ENCODE peak calls at places on chromosomes 16 and 17, in nine cellular contexts. One of them, this sample, is unnamed.
A peak's percentile ranks its signal among the peaks of the same experiment; 100 is the strongest.

GRCh38 chr17:38428150-38428642 is at the start of gene ARHGAP23:
- DNase-seq in K562: peak; percentile 63
- DNase-seq in sigmoid colon: peak; percentile 89
- DNase-seq in upper lobe of left lung: peak; percentile 91
- DNase-seq in breast epithelium: no peak
- DNase-seq in H1: no peak
- DNase-seq in stomach: peak; percentile 64
- DNase-seq in endothelial cell of umbilical vein: peak; percentile 52
- DNase-seq in spleen: peak; percentile 87
- DNase-seq in this sample: no peak

GRCh38 chr17:78723001-78723796 is 58.9 kb downstream of the CYTH1 start:
- DNase-seq in upper lobe of left lung: peak; percentile 65
- DNase-seq in breast epithelium: no peak
- DNase-seq in sigmoid colon: peak; percentile 89
- DNase-seq in K562: no peak
- DNase-seq in endothelial cell of umbilical vein: no peak
- DNase-seq in spleen: no peak
- DNase-seq in H1: no peak
- DNase-seq in stomach: no peak
- DNase-seq in this sample: no peak

GRCh38 chr17:38982858-38983746 is 15.9 kb upstream of the FBXO47 start:
- DNase-seq in K562: peak; percentile 64
- DNase-seq in upper lobe of left lung: no peak
- DNase-seq in endothelial cell of umbilical vein: peak; percentile 74
- DNase-seq in sigmoid colon: peak; percentile 75
- DNase-seq in stomach: peak; percentile 49
- DNase-seq in breast epithelium: no peak
- DNase-seq in spleen: no peak
- DNase-seq in H1: peak; percentile 13
- DNase-seq in this sample: no peak

GRCh38 chr16:6341993-6342392 is 990.7 kb upstream of the RBFOX1 start:
- DNase-seq in K562: no peak
- DNase-seq in upper lobe of left lung: no peak
- DNase-seq in spleen: no peak
- DNase-seq in sigmoid colon: no peak
- DNase-seq in breast epithelium: no peak
- DNase-seq in H1: no peak
- DNase-seq in endothelial cell of umbilical vein: no peak
- DNase-seq in stomach: no peak
- DNase-seq in this sample: no peak

GRCh38 chr17:12406623-12407228 is 259.0 kb upstream of the MYOCD start:
- DNase-seq in spleen: no peak
- DNase-seq in H1: no peak
- DNase-seq in stomach: no peak
- DNase-seq in breast epithelium: no peak
- DNase-seq in sigmoid colon: no peak
- DNase-seq in endothelial cell of umbilical vein: no peak
- DNase-seq in upper lobe of left lung: no peak
- DNase-seq in K562: no peak
- DNase-seq in this sample: peak; percentile 62

GRCh38 chr16:88194397-88195020 is 188.2 kb upstream of the ZNF469 start:
- DNase-seq in stomach: no peak
- DNase-seq in upper lobe of left lung: no peak
- DNase-seq in K562: no peak
- DNase-seq in spleen: no peak
- DNase-seq in H1: no peak
- DNase-seq in endothelial cell of umbilical vein: no peak
- DNase-seq in breast epithelium: no peak
- DNase-seq in sigmoid colon: peak; percentile 84
- DNase-seq in this sample: no peak

GRCh38 chr17:17749921-17750320 is 68.7 kb downstream of the RAI1 start:
- DNase-seq in spleen: no peak
- DNase-seq in sigmoid colon: no peak
- DNase-seq in H1: peak; percentile 69
- DNase-seq in breast epithelium: no peak
- DNase-seq in upper lobe of left lung: no peak
- DNase-seq in stomach: peak; percentile 48
- DNase-seq in endothelial cell of umbilical vein: peak; percentile 65
- DNase-seq in K562: peak; percentile 69
- DNase-seq in this sample: no peak

GRCh38 chr17:66995944-66996343 is 31.4 kb downstream of the CACNG4 start:
- DNase-seq in endothelial cell of umbilical vein: no peak
- DNase-seq in breast epithelium: no peak
- DNase-seq in H1: no peak
- DNase-seq in sigmoid colon: no peak
- DNase-seq in K562: no peak
- DNase-seq in stomach: no peak
- DNase-seq in spleen: no peak
- DNase-seq in upper lobe of left lung: no peak
- DNase-seq in this sample: no peak

GRCh38 chr17:8186787-8187516 is 3.0 kb downstream of the BORCS6 start:
- DNase-seq in upper lobe of left lung: no peak
- DNase-seq in K562: peak; percentile 62
- DNase-seq in endothelial cell of umbilical vein: peak; percentile 96
- DNase-seq in spleen: peak; percentile 95
- DNase-seq in breast epithelium: peak; percentile 95
- DNase-seq in sigmoid colon: peak; percentile 98
- DNase-seq in stomach: peak; percentile 96
- DNase-seq in H1: peak; percentile 92
- DNase-seq in this sample: peak; percentile 97

GRCh38 chr17:29909604-29910003 is 20.4 kb downstream of the SSH2 start:
- DNase-seq in spleen: no peak
- DNase-seq in upper lobe of left lung: no peak
- DNase-seq in K562: no peak
- DNase-seq in sigmoid colon: no peak
- DNase-seq in endothelial cell of umbilical vein: no peak
- DNase-seq in H1: no peak
- DNase-seq in stomach: no peak
- DNase-seq in breast epithelium: no peak
- DNase-seq in this sample: no peak

GRCh38 chr17:10117085-10117484 is 81.3 kb downstream of the GAS7 start:
- DNase-seq in stomach: no peak
- DNase-seq in H1: no peak
- DNase-seq in spleen: no peak
- DNase-seq in K562: no peak
- DNase-seq in breast epithelium: no peak
- DNase-seq in endothelial cell of umbilical vein: no peak
- DNase-seq in upper lobe of left lung: no peak
- DNase-seq in sigmoid colon: no peak
- DNase-seq in this sample: peak; percentile 81

GRCh38 chr17:7214300-7215135 is 5.1 kb downstream of the DLG4 start:
- DNase-seq in breast epithelium: peak; percentile 98
- DNase-seq in sigmoid colon: peak; percentile 99
- DNase-seq in spleen: peak; percentile 100
- DNase-seq in upper lobe of left lung: peak; percentile 99
- DNase-seq in H1: peak; percentile 99
- DNase-seq in stomach: peak; percentile 98
- DNase-seq in endothelial cell of umbilical vein: peak; percentile 99
- DNase-seq in K562: peak; percentile 95
- DNase-seq in this sample: no peak

GRCh38 chr17:57607553-57608120 is 137.5 kb downstream of the CCDC182 start:
- DNase-seq in H1: no peak
- DNase-seq in upper lobe of left lung: no peak
- DNase-seq in sigmoid colon: no peak
- DNase-seq in spleen: no peak
- DNase-seq in stomach: no peak
- DNase-seq in K562: no peak
- DNase-seq in endothelial cell of umbilical vein: no peak
- DNase-seq in breast epithelium: peak; percentile 38
- DNase-seq in this sample: no peak

GRCh38 chr17:18107061-18107460 is 1.5 kb upstream of the MYO15A start:
- DNase-seq in upper lobe of left lung: peak; percentile 69
- DNase-seq in sigmoid colon: no peak
- DNase-seq in K562: no peak
- DNase-seq in endothelial cell of umbilical vein: no peak
- DNase-seq in stomach: no peak
- DNase-seq in spleen: no peak
- DNase-seq in H1: no peak
- DNase-seq in breast epithelium: no peak
- DNase-seq in this sample: no peak

GRCh38 chr17:41340934-41341861 is 9.4 kb downstream of the KRT33A start:
- DNase-seq in sigmoid colon: no peak
- DNase-seq in stomach: no peak
- DNase-seq in spleen: no peak
- DNase-seq in K562: no peak
- DNase-seq in endothelial cell of umbilical vein: no peak
- DNase-seq in upper lobe of left lung: no peak
- DNase-seq in breast epithelium: no peak
- DNase-seq in H1: no peak
- DNase-seq in this sample: no peak

DNA sequence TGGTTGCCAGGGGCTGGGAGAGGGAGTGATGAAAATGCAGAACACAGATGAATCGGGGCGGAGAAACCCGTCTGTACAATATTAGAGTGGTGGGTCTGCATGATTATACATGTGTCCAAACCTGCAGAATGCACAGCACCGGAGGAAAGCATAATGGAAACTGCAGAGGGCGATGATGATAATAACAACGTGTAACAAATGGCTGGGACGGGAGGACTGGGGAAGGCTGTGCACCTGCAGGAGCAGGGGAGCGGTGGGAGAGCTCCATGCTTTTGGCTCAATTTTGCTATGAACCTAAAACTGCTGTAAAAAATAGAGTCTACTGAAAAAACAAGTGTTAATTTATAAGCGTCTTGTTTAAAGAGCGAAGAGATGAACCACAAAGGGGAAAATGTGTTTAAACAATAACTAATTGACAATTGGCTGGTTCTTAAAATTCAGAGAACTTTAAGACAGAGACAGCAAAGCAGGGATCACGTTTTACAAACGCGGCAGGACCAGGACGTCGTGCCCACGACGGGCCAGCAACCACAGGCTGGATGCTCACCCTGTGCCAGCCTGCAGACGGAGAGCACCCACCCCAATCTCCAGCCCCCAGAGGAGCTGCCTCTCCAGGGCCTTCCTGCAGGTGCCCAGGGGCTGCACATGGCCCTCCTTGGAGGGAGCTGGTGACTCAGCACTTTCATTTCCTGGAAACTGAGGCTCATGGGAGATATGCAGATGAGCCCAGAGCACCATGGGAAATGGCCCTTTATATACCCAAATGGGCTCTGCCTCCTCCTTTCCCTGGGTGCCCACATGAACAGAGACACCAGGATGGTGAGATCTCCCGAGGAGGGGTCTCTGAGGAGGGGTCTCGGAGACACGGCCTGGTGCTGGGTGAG is at the start of gene TEX19:
- DNase-seq in stomach: no peak
- DNase-seq in upper lobe of left lung: no peak
- DNase-seq in endothelial cell of umbilical vein: no peak
- DNase-seq in H1: no peak
- DNase-seq in sigmoid colon: no peak
- DNase-seq in spleen: no peak
- DNase-seq in K562: peak; percentile 60
- DNase-seq in breast epithelium: no peak
- DNase-seq in this sample: no peak
- H3K27ac ChIP-seq in stomach: no peak within 1 kb of the TSS
- H3K27ac ChIP-seq in upper lobe of left lung: no peak within 1 kb of the TSS
- H3K27ac ChIP-seq in endothelial cell of umbilical vein: no peak within 1 kb of the TSS
- H3K27ac ChIP-seq in H1: no peak within 1 kb of the TSS
- H3K27ac ChIP-seq in sigmoid colon: no peak within 1 kb of the TSS
- H3K27ac ChIP-seq in spleen: no peak within 1 kb of the TSS
- H3K27ac ChIP-seq in K562: peak within 1 kb of the TSS; percentile 30
- H3K27ac ChIP-seq in breast epithelium: no peak within 1 kb of the TSS
- H3K27ac ChIP-seq in this sample: no peak within 1 kb of the TSS

GRCh38 chr17:22286337-22287041 is 594.2 kb downstream of the KCNJ18 start:
- DNase-seq in endothelial cell of umbilical vein: no peak
- DNase-seq in upper lobe of left lung: peak; percentile 55
- DNase-seq in breast epithelium: no peak
- DNase-seq in sigmoid colon: peak; percentile 51
- DNase-seq in spleen: peak; percentile 59
- DNase-seq in stomach: peak; percentile 24
- DNase-seq in K562: no peak
- DNase-seq in H1: no peak
- DNase-seq in this sample: no peak
- H3K9me3 ChIP-seq in endothelial cell of umbilical vein: no peaks in the 10 kb centered on the region
- H3K9me3 ChIP-seq in upper lobe of left lung: no peaks in the 10 kb centered on the region
- H3K9me3 ChIP-seq in breast epithelium: no peaks in the 10 kb centered on the region
- H3K9me3 ChIP-seq in sigmoid colon: no peaks in the 10 kb centered on the region
- H3K9me3 ChIP-seq in spleen: peaks cover 3% of the 10 kb centered on the region
- H3K9me3 ChIP-seq in stomach: peaks cover 2% of the 10 kb centered on the region
- H3K9me3 ChIP-seq in K562: no peaks in the 10 kb centered on the region
- H3K9me3 ChIP-seq in H1: peaks cover 28% of the 10 kb centered on the region
- H3K9me3 ChIP-seq in this sample: no peaks in the 10 kb centered on the region

GRCh38 chr16:441447-441846 is 16.0 kb downstream of the RAB11FIP3 start:
- DNase-seq in spleen: no peak
- DNase-seq in breast epithelium: no peak
- DNase-seq in upper lobe of left lung: no peak
- DNase-seq in endothelial cell of umbilical vein: no peak
- DNase-seq in H1: no peak
- DNase-seq in sigmoid colon: no peak
- DNase-seq in K562: no peak
- DNase-seq in stomach: no peak
- DNase-seq in this sample: no peak

GRCh38 chr16:440627-441026 is 15.2 kb downstream of the RAB11FIP3 start:
- DNase-seq in upper lobe of left lung: no peak
- DNase-seq in H1: no peak
- DNase-seq in K562: no peak
- DNase-seq in endothelial cell of umbilical vein: peak; percentile 44
- DNase-seq in sigmoid colon: no peak
- DNase-seq in spleen: no peak
- DNase-seq in breast epithelium: no peak
- DNase-seq in stomach: no peak
- DNase-seq in this sample: no peak

GRCh38 chr16:445566-445965 is 20.1 kb downstream of the RAB11FIP3 start:
- DNase-seq in breast epithelium: no peak
- DNase-seq in spleen: no peak
- DNase-seq in endothelial cell of umbilical vein: no peak
- DNase-seq in sigmoid colon: no peak
- DNase-seq in upper lobe of left lung: no peak
- DNase-seq in stomach: no peak
- DNase-seq in K562: no peak
- DNase-seq in H1: no peak
- DNase-seq in this sample: no peak

DNA sequence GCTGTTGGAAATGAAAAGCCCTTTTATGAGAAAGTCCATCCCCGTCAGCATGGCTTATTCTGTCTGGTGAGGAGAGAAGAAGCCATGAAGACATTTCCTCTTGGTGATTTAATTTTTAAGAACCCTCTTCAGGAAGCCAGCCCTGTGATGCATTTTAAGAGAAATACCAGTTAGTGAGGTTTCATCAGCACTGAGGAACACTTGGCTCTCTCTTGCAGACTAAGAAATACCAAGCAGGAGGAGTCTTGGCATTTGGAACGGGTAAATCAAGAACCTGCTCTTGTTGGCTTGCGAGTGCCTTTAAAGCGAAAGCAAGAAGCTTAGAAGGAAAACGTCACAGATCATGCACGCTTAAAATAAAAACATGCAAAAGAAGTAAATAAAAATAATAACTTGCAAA is 17.5 kb downstream of the RAB11FIP3 start:
- DNase-seq in sigmoid colon: no peak
- DNase-seq in endothelial cell of umbilical vein: no peak
- DNase-seq in upper lobe of left lung: no peak
- DNase-seq in stomach: no peak
- DNase-seq in breast epithelium: no peak
- DNase-seq in H1: no peak
- DNase-seq in spleen: no peak
- DNase-seq in K562: no peak
- DNase-seq in this sample: no peak
- TF ChIP-seq POLR2AphosphoS5 in sigmoid colon: no peak
- TF ChIP-seq POLR2AphosphoS5 in endothelial cell of umbilical vein: no peak
- TF ChIP-seq POLR2AphosphoS5 in upper lobe of left lung: no peak
- TF ChIP-seq POLR2AphosphoS5 in stomach: no peak
- TF ChIP-seq POLR2AphosphoS5 in breast epithelium: no peak
- TF ChIP-seq POLR2AphosphoS5 in H1: no peak
- TF ChIP-seq POLR2AphosphoS5 in spleen: no peak
- TF ChIP-seq POLR2AphosphoS5 in K562: no peak
- TF ChIP-seq POLR2AphosphoS5 in this sample: no peak

GRCh38 chr16:2161911-2162310 is 6.3 kb downstream of the TRAF7 start:
- DNase-seq in endothelial cell of umbilical vein: no peak
- DNase-seq in breast epithelium: no peak
- DNase-seq in stomach: no peak
- DNase-seq in K562: no peak
- DNase-seq in H1: no peak
- DNase-seq in sigmoid colon: no peak
- DNase-seq in spleen: no peak
- DNase-seq in upper lobe of left lung: peak; percentile 54
- DNase-seq in this sample: no peak
- H3K27ac ChIP-seq in endothelial cell of umbilical vein: no peak overlapping the region
- H3K27ac ChIP-seq in breast epithelium: peak overlapping the region; percentile 97
- H3K27ac ChIP-seq in stomach: peak overlapping the region; percentile 89
- H3K27ac ChIP-seq in K562: no peak overlapping the region
- H3K27ac ChIP-seq in H1: no peak overlapping the region
- H3K27ac ChIP-seq in sigmoid colon: peak overlapping the region; percentile 96
- H3K27ac ChIP-seq in spleen: no peak overlapping the region
- H3K27ac ChIP-seq in upper lobe of left lung: peak overlapping the region; percentile 75
- H3K27ac ChIP-seq in this sample: peak overlapping the region; percentile 78